ENCODE peak calls at places on chromosomes 11 and 22, in five cellular contexts. F, W, I, S and B are unnamed samples.
A peak's percentile ranks its signal among the peaks of the same experiment; 100 is the strongest.

GRCh38 chr22:37328017-37328416 is 45.7 kb downstream of the CYTH4 start:
- DNase-seq in W (peak; percentile 95), S (no peak), I (no peak), F (peak; percentile 99), B (no peak)

GRCh38 chr11:35781342-35782171 is 119.0 kb downstream of the TRIM44 start:
- DNase-seq in F (peak; percentile 63), I (no peak), S (no peak), W (no peak), B (no peak)

GRCh38 chr22:47198801-47199251 is 436.4 kb downstream of the TBC1D22A start:
- DNase-seq in F (no peak), W (no peak), I (no peak), S (no peak), B (no peak)

GRCh38 chr11:47393163-47394049 is 15.0 kb upstream of the SLC39A13 start:
- DNase-seq in S (no peak), F (peak; percentile 54), I (no peak), W (no peak), B (no peak)

GRCh38 chr11:108803781-108804180 is 138.9 kb downstream of the DDX10 start:
- DNase-seq in S (no peak), W (no peak), F (no peak), I (no peak), B (no peak)

GRCh38 chr11:129593098-129593497 is 217.4 kb downstream of the BARX2 start:
- DNase-seq in S (peak; percentile 69), W (peak; percentile 22), I (no peak), F (no peak), B (no peak)

GRCh38 chr11:67277231-67277961 is 11.1 kb downstream of the GRK2 start:
- DNase-seq in W (peak; percentile 52), I (peak; percentile 74), S (peak; percentile 17), F (peak; percentile 91), B (peak; percentile 69)

GRCh38 chr11:62179995-62180394 is 10.0 kb upstream of the SCGB1D1 start:
- DNase-seq in W (no peak), F (no peak), S (no peak), I (no peak), B (no peak)

GRCh38 chr22:44807915-44808690 is 55.7 kb downstream of the ARHGAP8 start:
- DNase-seq in W (no peak), F (no peak), I (no peak), S (no peak), B (no peak)

GRCh38 chr22:35581023-35581413 is 36.1 kb downstream of the MB start:
- DNase-seq in I (no peak), W (no peak), F (no peak), S (no peak), B (no peak)

GRCh38 chr11:11620251-11620965 is 1.4 kb downstream of the GALNT18 start:
- DNase-seq in S (peak; percentile 72), F (no peak), I (no peak), W (no peak), B (no peak)

GRCh38 chr11:111128471-111128870 is 117.1 kb upstream of the POU2AF2 start:
- DNase-seq in I (no peak), S (no peak), W (no peak), F (no peak), B (no peak)

GRCh38 chr11:124301482-124301881 is 12.3 kb downstream of the OR8D1 start:
- DNase-seq in F (no peak), W (no peak), I (no peak), S (no peak), B (no peak)

GRCh38 chr11:57513446-57513795 is 2.1 kb downstream of the SLC43A1 start:
- DNase-seq in I (no peak), S (no peak), W (no peak), F (no peak), B (no peak)

GRCh38 chr22:36297568-36297967 is 44.6 kb downstream of the APOL1 start:
- DNase-seq in I (no peak), F (no peak), S (no peak), W (no peak), B (no peak)

GRCh38 chr11:91081440-91082088 is 858.7 kb upstream of the CHORDC1 start:
- DNase-seq in I (no peak), F (peak; percentile 70), W (no peak), S (peak; percentile 50), B (no peak)

GRCh38 chr11:57459112-57460016 is 964 bp upstream of the RTN4RL2 start:
- DNase-seq in I (no peak), S (peak; percentile 65), W (no peak), F (peak; percentile 18), B (no peak)

GRCh38 chr11:12174145-12175143 is 64.1 kb downstream of the MICAL2 start:
- DNase-seq in I (no peak), S (no peak), F (peak; percentile 82), W (no peak), B (no peak)

GRCh38 chr22:35912668-35913067 is 116.0 kb downstream of the RBFOX2 start:
- DNase-seq in W (no peak), F (no peak), S (no peak), I (no peak), B (no peak)

GRCh38 chr22:46047226-46047625 is 70.3 kb upstream of the WNT7B start:
- DNase-seq in W (no peak), S (no peak), F (no peak), I (no peak), B (no peak)

GRCh38 chr11:34192481-34193401 is 87.3 kb downstream of the NAT10 start:
- DNase-seq in I (no peak), W (peak; percentile 90), S (peak; percentile 59), F (peak; percentile 95), B (peak; percentile 88)

GRCh38 chr11:540583-541432 is 3.5 kb downstream of the LRRC56 start:
- DNase-seq in F (no peak), W (no peak), S (no peak), I (no peak), B (no peak)

GRCh38 chr11:116170526-116171120 is 602.2 kb downstream of the BUD13 start:
- DNase-seq in S (peak; percentile 21), I (no peak), W (no peak), F (no peak), B (no peak)

GRCh38 chr11:65663634-65664200 is 1.0 kb upstream of the RELA start:
- DNase-seq in F (no peak), S (peak; percentile 69), I (no peak), W (no peak), B (no peak)

GRCh38 chr11:45170484-45170883 is 24.0 kb downstream of the PRDM11 start:
- DNase-seq in I (no peak), F (no peak), W (no peak), S (peak; percentile 14), B (no peak)

GRCh38 chr11:33770236-33770635 is 4.1 kb downstream of the FBXO3 start:
- DNase-seq in F (no peak), S (no peak), I (no peak), W (no peak), B (no peak)

GRCh38 chr22:44735518-44736428 is 16.6 kb upstream of the ARHGAP8 start:
- DNase-seq in I (peak; percentile 83), S (peak; percentile 59), W (no peak), F (peak; percentile 47), B (no peak)

GRCh38 chr11:71463331-71464211 is 10.6 kb downstream of the NADSYN1 start:
- DNase-seq in W (no peak), S (no peak), I (no peak), F (no peak), B (no peak)

GRCh38 chr11:61102667-61103491 is 590 bp downstream of the CD5 start:
- DNase-seq in S (no peak), W (no peak), I (no peak), F (no peak), B (no peak)

GRCh38 chr11:13720940-13721339 is 52.5 kb downstream of the FAR1 start:
- DNase-seq in W (no peak), S (no peak), I (no peak), F (peak; percentile 8), B (no peak)

GRCh38 chr22:33599596-33599995 is 320.7 kb downstream of the LARGE1 start:
- DNase-seq in S (no peak), F (no peak), W (no peak), I (no peak), B (no peak)

GRCh38 chr11:3219281-3219892 is 774 bp upstream of the MRGPRG start:
- DNase-seq in F (no peak), S (no peak), W (no peak), I (no peak), B (no peak)

GRCh38 chr22:43128116-43128515 is 15.1 kb downstream of the MCAT start:
- DNase-seq in F (no peak), I (no peak), W (no peak), S (peak; percentile 20), B (no peak)